ENCODE peak calls at places on chromosomes 13 and 19, in seven cellular contexts. One of them, this sample, is unnamed.

GRCh38 chr19:16139752-16140151 is 3.7 kb upstream of the HSH2D start:
- DNase-seq in heart right ventricle: no peak
- DNase-seq in amygdala: no peak
- DNase-seq in HFFc6: no peak
- DNase-seq in M059J: no peak
- DNase-seq in NCI-H460: no peak
- DNase-seq in NCI-H1092: no peak
- DNase-seq in this sample: no peak

GRCh38 chr13:41694902-41695301 is 237.6 kb downstream of the RGCC start:
- DNase-seq in heart right ventricle: peak
- DNase-seq in amygdala: no peak
- DNase-seq in HFFc6: peak
- DNase-seq in M059J: peak
- DNase-seq in NCI-H460: peak
- DNase-seq in NCI-H1092: peak
- DNase-seq in this sample: peak

GRCh38 chr19:3045885-3046603 is 16.3 kb downstream of the TLE5 start:
- DNase-seq in heart right ventricle: no peak
- DNase-seq in amygdala: no peak
- DNase-seq in HFFc6: no peak
- DNase-seq in M059J: no peak
- DNase-seq in NCI-H460: no peak
- DNase-seq in NCI-H1092: no peak
- DNase-seq in this sample: no peak

GRCh38 chr13:101289764-101290163 is 126.5 kb downstream of the NALCN start:
- DNase-seq in heart right ventricle: no peak
- DNase-seq in amygdala: no peak
- DNase-seq in HFFc6: peak
- DNase-seq in M059J: peak
- DNase-seq in NCI-H460: no peak
- DNase-seq in NCI-H1092: peak
- DNase-seq in this sample: peak

GRCh38 chr19:38317104-38317612 is 1.4 kb upstream of the YIF1B start:
- DNase-seq in heart right ventricle: no peak
- DNase-seq in amygdala: no peak
- DNase-seq in HFFc6: no peak
- DNase-seq in M059J: no peak
- DNase-seq in NCI-H460: no peak
- DNase-seq in NCI-H1092: no peak
- DNase-seq in this sample: no peak

GRCh38 chr19:47021536-47022139 is 2.0 kb downstream of the NPAS1 start:
- DNase-seq in heart right ventricle: no peak
- DNase-seq in amygdala: no peak
- DNase-seq in HFFc6: no peak
- DNase-seq in M059J: peak
- DNase-seq in NCI-H460: no peak
- DNase-seq in NCI-H1092: no peak
- DNase-seq in this sample: no peak

GRCh38 chr13:75544681-75545333 is 4.8 kb upstream of the UCHL3 start:
- DNase-seq in heart right ventricle: no peak
- DNase-seq in amygdala: no peak
- DNase-seq in HFFc6: peak
- DNase-seq in M059J: peak
- DNase-seq in NCI-H460: no peak
- DNase-seq in NCI-H1092: no peak
- DNase-seq in this sample: peak

GRCh38 chr19:45492627-45493470 is 4.0 kb downstream of the RTN2 start:
- DNase-seq in heart right ventricle: peak
- DNase-seq in amygdala: no peak
- DNase-seq in HFFc6: peak
- DNase-seq in M059J: no peak
- DNase-seq in NCI-H460: no peak
- DNase-seq in NCI-H1092: no peak
- DNase-seq in this sample: peak